ENCODE peak calls at places on chromosomes 5 and 9, in six cellular contexts. W, M, P, U, Y and Z are unnamed samples.

GRCh38 chr5:76462097-76462702 is 59.1 kb downstream of the IQGAP2 start:
- DNase-seq in W (no peak), M (no peak), P (no peak), U (no peak), Y (no peak), Z (no peak)

GRCh38 chr5:60453186-60453976 is 246.6 kb downstream of the DEPDC1B start:
- DNase-seq in W (no peak), M (no peak), P (no peak), U (no peak), Y (peak), Z (no peak)

GRCh38 chr5:58184910-58185309 is 275.0 kb downstream of the PLK2 start:
- DNase-seq in W (no peak), M (peak), P (no peak), U (no peak), Y (no peak), Z (no peak)

GRCh38 chr9:131299346-131299745 is 9.8 kb downstream of the PLPP7 start:
- DNase-seq in W (no peak), M (no peak), P (no peak), U (no peak), Y (no peak), Z (no peak)

GRCh38 chr5:145568581-145568980 is 266.6 kb downstream of the PRELID2 start:
- DNase-seq in W (no peak), M (no peak), P (no peak), U (no peak), Y (no peak), Z (no peak)

GRCh38 chr5:35131723-35132122 is 84.0 kb upstream of the AGXT2 start:
- DNase-seq in W (no peak), M (no peak), P (no peak), U (no peak), Y (no peak), Z (no peak)

GRCh38 chr9:35563791-35564197 is 41.3 kb upstream of the TESK1 start:
- DNase-seq in W (peak), M (no peak), P (no peak), U (peak), Y (no peak), Z (no peak)

GRCh38 chr5:77167695-77168111 is 42.8 kb upstream of the PDE8B start:
- DNase-seq in W (no peak), M (peak), P (no peak), U (no peak), Y (no peak), Z (no peak)

GRCh38 chr5:18091758-18092157 is 457.5 kb downstream of the TAF11L14 start:
- DNase-seq in W (no peak), M (no peak), P (no peak), U (no peak), Y (no peak), Z (no peak)

GRCh38 chr9:98171176-98171925 is 21.1 kb downstream of the CORO2A start:
- DNase-seq in W (no peak), M (no peak), P (no peak), U (no peak), Y (no peak), Z (no peak)

GRCh38 chr5:56319281-56320242 is 86.4 kb upstream of the ANKRD55 start:
- DNase-seq in W (peak), M (no peak), P (no peak), U (no peak), Y (no peak), Z (peak)

GRCh38 chr5:152293189-152293588 is 111.9 kb downstream of the NMUR2 start:
- DNase-seq in W (no peak), M (no peak), P (no peak), U (no peak), Y (no peak), Z (no peak)

GRCh38 chr5:43429706-43430105 is 17.5 kb upstream of the CCL28 start:
- DNase-seq in W (no peak), M (no peak), P (no peak), U (no peak), Y (no peak), Z (no peak)

GRCh38 chr5:75686480-75686879 is 30.8 kb downstream of the POC5 start:
- DNase-seq in W (no peak), M (no peak), P (no peak), U (no peak), Y (no peak), Z (no peak)

GRCh38 chr5:1127991-1128785 is 16.3 kb upstream of the SLC12A7 start:
- DNase-seq in W (peak), M (no peak), P (peak), U (no peak), Y (no peak), Z (peak)

GRCh38 chr5:133581918-133582317 is 30.4 kb downstream of the FSTL4 start:
- DNase-seq in W (no peak), M (no peak), P (no peak), U (no peak), Y (peak), Z (no peak)

GRCh38 chr9:111966324-111966723 is 69.7 kb downstream of the UGCG start:
- DNase-seq in W (no peak), M (no peak), P (no peak), U (no peak), Y (no peak), Z (no peak)

GRCh38 chr5:157312492-157312891 is 46.6 kb downstream of the CYFIP2 start:
- DNase-seq in W (peak), M (peak), P (peak), U (peak), Y (peak), Z (no peak)

GRCh38 chr5:148558892-148559291 is 95.4 kb downstream of the HTR4 start:
- DNase-seq in W (no peak), M (no peak), P (peak), U (no peak), Y (no peak), Z (no peak)

GRCh38 chr9:8713149-8713856 is 913.7 kb upstream of the DMAC1 start:
- DNase-seq in W (no peak), M (no peak), P (no peak), U (no peak), Y (no peak), Z (no peak)

GRCh38 chr9:134455951-134456739 is 129.9 kb downstream of the RXRA start:
- DNase-seq in W (peak), M (peak), P (peak), U (no peak), Y (no peak), Z (no peak)

GRCh38 chr9:131091352-131091992 is 4.9 kb upstream of the AIF1L start:
- DNase-seq in W (no peak), M (no peak), P (no peak), U (no peak), Y (no peak), Z (peak)

GRCh38 chr5:12695651-12696050 is 791.4 kb upstream of the CTNND2 start:
- DNase-seq in W (no peak), M (no peak), P (no peak), U (no peak), Y (no peak), Z (no peak)

GRCh38 chr5:142053434-142054253 is 40.8 kb upstream of the GNPDA1 start:
- DNase-seq in W (peak), M (peak), P (no peak), U (no peak), Y (no peak), Z (no peak)

GRCh38 chr9:23563497-23563896 is 262.5 kb downstream of the ELAVL2 start:
- DNase-seq in W (no peak), M (no peak), P (no peak), U (no peak), Y (no peak), Z (no peak)

GRCh38 chr5:120778491-120779293 is 314.6 kb downstream of the PRR16 start:
- DNase-seq in W (no peak), M (no peak), P (no peak), U (no peak), Y (no peak), Z (no peak)

GRCh38 chr9:112556497-112557085 is 70.0 kb downstream of the KIAA1958 start:
- DNase-seq in W (no peak), M (peak), P (no peak), U (no peak), Y (no peak), Z (no peak)

GRCh38 chr9:136437430-136437829 is 2.2 kb downstream of the INPP5E start:
- DNase-seq in W (no peak), M (no peak), P (no peak), U (no peak), Y (no peak), Z (no peak)

GRCh38 chr5:60026174-60026573 is 132.6 kb upstream of the PDE4D start:
- DNase-seq in W (no peak), M (peak), P (no peak), U (no peak), Y (no peak), Z (no peak)

GRCh38 chr5:58983496-58983895 is 400.6 kb downstream of the RAB3C start:
- DNase-seq in W (peak), M (no peak), P (no peak), U (no peak), Y (no peak), Z (no peak)

GRCh38 chr5:72850113-72850512 is 33.7 kb downstream of the TNPO1 start:
- DNase-seq in W (no peak), M (no peak), P (no peak), U (no peak), Y (no peak), Z (no peak)

GRCh38 chr9:108259917-108260675 is 595.7 kb downstream of the ACTL7B start:
- DNase-seq in W (no peak), M (no peak), P (no peak), U (no peak), Y (no peak), Z (no peak)

GRCh38 chr9:10045598-10045997 is 567.2 kb downstream of the PTPRD start:
- DNase-seq in W (no peak), M (peak), P (no peak), U (peak), Y (peak), Z (peak)

GRCh38 chr5:17156463-17156862 is 61.0 kb upstream of the BASP1 start:
- DNase-seq in W (no peak), M (no peak), P (no peak), U (no peak), Y (no peak), Z (no peak)

GRCh38 chr9:77215874-77216273 is 38.5 kb downstream of the VPS13A start:
- DNase-seq in W (no peak), M (peak), P (no peak), U (peak), Y (no peak), Z (no peak)

GRCh38 chr5:15640116-15640515 is 140.1 kb downstream of the FBXL7 start:
- DNase-seq in W (no peak), M (no peak), P (no peak), U (no peak), Y (no peak), Z (no peak)

GRCh38 chr5:78320461-78320860 is 26.0 kb upstream of the AP3B1 start:
- DNase-seq in W (no peak), M (peak), P (no peak), U (peak), Y (peak), Z (no peak)

GRCh38 chr5:169161022-169161680 is 139.8 kb downstream of the SLIT3 start:
- DNase-seq in W (peak), M (peak), P (peak), U (peak), Y (no peak), Z (no peak)

GRCh38 chr5:43981556-43981955 is 378.6 kb downstream of the NNT start:
- DNase-seq in W (no peak), M (no peak), P (no peak), U (peak), Y (no peak), Z (no peak)

GRCh38 chr5:127549551-127549950 is 32.1 kb downstream of the PRRC1 start:
- DNase-seq in W (no peak), M (no peak), P (no peak), U (no peak), Y (peak), Z (no peak)